ENCODE peak calls at places on chromosomes 13 and 19, in six cellular contexts. G is activated CD4-positive, CD25-positive, alpha-beta regulatory T cell; X is GM04504; C is WTC11; D is fibroblast of lung; U is activated CD4-positive, alpha-beta T cell treated with anti-CD3 and anti-CD28 coated beads for 1 hour. E is an unnamed sample.

GRCh38 chr19:48615145-48616040 is 517 bp upstream of the FAM83E start:
- DNase-seq in U (no peak), G (no peak), C (no peak), D (no peak), X (no peak), E (no peak)

GRCh38 chr13:48804836-48805601 is 151.3 kb downstream of the CYSLTR2 start:
- DNase-seq in G (no peak), U (no peak), D (peak), C (no peak), X (no peak), E (no peak)

GRCh38 chr13:67934615-67935330 is 704.6 kb upstream of the PCDH9 start:
- DNase-seq in U (no peak), G (no peak), C (no peak), D (no peak), X (no peak), E (no peak)

GRCh38 chr13:20713751-20714150 is 10.3 kb downstream of the IL17D start:
- DNase-seq in X (peak), G (no peak), D (no peak), C (no peak), U (no peak), E (no peak)

GRCh38 chr19:38389957-38390924 is 1.7 kb downstream of the SPRED3 start:
- DNase-seq in C (no peak), G (no peak), D (no peak), U (no peak), X (no peak), E (no peak)

GRCh38 chr13:112447761-112448603 is 71.8 kb downstream of the SPACA7 start:
- DNase-seq in G (no peak), C (no peak), X (no peak), U (no peak), D (no peak), E (no peak)

GRCh38 chr19:3565177-3565576 is 7.6 kb upstream of the HMG20B start:
- DNase-seq in G (no peak), D (no peak), X (no peak), U (no peak), C (no peak), E (no peak)

GRCh38 chr13:107834717-107835116 is 380.6 kb downstream of the LIG4 start:
- DNase-seq in C (no peak), U (no peak), X (no peak), D (no peak), G (no peak), E (no peak)

GRCh38 chr13:26599403-26599802 is 41.9 kb downstream of the WASF3 start:
- DNase-seq in C (no peak), G (no peak), X (no peak), U (no peak), D (no peak), E (no peak)

GRCh38 chr13:31227063-31227462 is 27.3 kb downstream of the B3GLCT start:
- DNase-seq in C (no peak), U (no peak), G (no peak), X (no peak), D (no peak), E (no peak)

GRCh38 chr19:35869327-35870123 is 1.2 kb downstream of the APLP1 start:
- DNase-seq in U (peak), D (peak), X (peak), G (peak), C (peak), E (peak)

GRCh38 chr13:73698859-73699258 is 435.3 kb downstream of the KLF12 start:
- DNase-seq in C (no peak), X (no peak), D (no peak), U (no peak), G (no peak), E (no peak)

GRCh38 chr19:17394891-17395415 is 957 bp upstream of the CCDC194 start:
- DNase-seq in U (peak), C (peak), D (peak), G (peak), X (no peak), E (no peak)

GRCh38 chr19:19021115-19021514 is 12.2 kb downstream of the SUGP2 start:
- DNase-seq in D (peak), C (no peak), X (no peak), G (no peak), U (no peak), E (no peak)

GRCh38 chr19:52748336-52748950 is 13.6 kb upstream of the ZNF611 start:
- DNase-seq in X (no peak), G (no peak), U (no peak), D (peak), C (no peak), E (no peak)

GRCh38 chr13:71217827-71218226 is 649.2 kb downstream of the DACH1 start:
- DNase-seq in C (no peak), D (no peak), G (no peak), U (no peak), X (no peak), E (no peak)

GRCh38 chr13:26221399-26221720 is 754 bp downstream of the RNF6 start:
- DNase-seq in X (no peak), C (no peak), D (no peak), G (no peak), U (no peak), E (no peak)

GRCh38 chr19:21221653-21222052 is 79.8 kb downstream of the ZNF431 start:
- DNase-seq in C (no peak), U (no peak), G (no peak), X (no peak), D (no peak), E (no peak)

GRCh38 chr13:108656742-108657141 is 27.3 kb downstream of the MYO16 start:
- DNase-seq in U (no peak), D (no peak), C (no peak), X (no peak), G (no peak), E (no peak)

GRCh38 chr19:16170134-16170533 is 3.2 kb downstream of the CIB3 start:
- DNase-seq in U (no peak), D (no peak), C (no peak), X (no peak), G (no peak), E (no peak)

GRCh38 chr19:52237197-52237596 is 32.2 kb upstream of the ZNF766 start:
- DNase-seq in C (no peak), U (no peak), G (no peak), D (no peak), X (no peak), E (no peak)

GRCh38 chr19:32550666-32551065 is 30.3 kb upstream of the PDCD5 start:
- DNase-seq in U (no peak), X (no peak), G (no peak), C (no peak), D (no peak), E (no peak)

GRCh38 chr19:743168-743687 is 7.7 kb upstream of the MISP start:
- DNase-seq in G (no peak), X (no peak), C (peak), D (peak), U (no peak), E (no peak)

GRCh38 chr13:99991806-99992242 is 10.2 kb downstream of the ZIC2 start:
- DNase-seq in U (no peak), X (no peak), G (no peak), C (peak), D (no peak), E (no peak)

GRCh38 chr13:40681341-40682051 is 15.1 kb upstream of the FOXO1 start:
- DNase-seq in X (no peak), D (no peak), U (no peak), G (no peak), C (no peak), E (no peak)

GRCh38 chr13:36789061-36789460 is 30.0 kb upstream of the RFXAP start:
- DNase-seq in C (no peak), U (no peak), X (no peak), G (no peak), D (peak), E (no peak)

GRCh38 chr19:53812335-53812734 is 11.8 kb downstream of the NLRP12 start:
- DNase-seq in C (peak), X (no peak), D (no peak), U (no peak), G (no peak), E (no peak)

GRCh38 chr13:57630661-57631606 is 610 bp upstream of the PCDH17 start:
- DNase-seq in C (no peak), D (peak), U (no peak), G (no peak), X (no peak), E (no peak)

GRCh38 chr13:99275093-99275469 is 16.9 kb upstream of the GPR18 start:
- DNase-seq in D (peak), G (no peak), C (no peak), U (no peak), X (peak), E (no peak)

GRCh38 chr19:12513531-12514061 is 29.0 kb upstream of the ZNF709 start:
- DNase-seq in D (no peak), C (peak), U (no peak), G (no peak), X (no peak), E (peak)

GRCh38 chr19:4641132-4641531 is 1.8 kb downstream of the TNFAIP8L1 start:
- DNase-seq in G (no peak), U (no peak), D (no peak), C (no peak), X (no peak), E (no peak)

GRCh38 chr13:62512194-62513141 is 1096.8 kb upstream of the PCDH20 start:
- DNase-seq in G (no peak), X (no peak), C (peak), D (peak), U (no peak), E (no peak)

GRCh38 chr13:59444210-59444857 is 719.4 kb downstream of the DIAPH3 start:
- DNase-seq in U (no peak), G (no peak), C (no peak), D (no peak), X (no peak), E (no peak)